ENCODE peak calls at places on chromosomes 16 and 17, in seven cellular contexts. C is SK-N-SH, O is H1, Z is GM12878, G is HepG2, F is K562, M is HCT116. L is an unnamed sample.

GRCh38 chr16:50789757-50790156 is 47.9 kb downstream of the CYLD start:
- DNase-seq in C (no peak), O (no peak), Z (no peak), G (no peak), F (no peak), M (no peak), L (no peak)

GRCh38 chr17:4949321-4950074 is 1.2 kb upstream of the PFN1 start:
- DNase-seq in C (peak), O (no peak), Z (no peak), G (peak), F (peak), M (peak), L (no peak)

GRCh38 chr17:46030752-46031151 is 31.7 kb downstream of the STH start:
- DNase-seq in C (no peak), O (no peak), Z (no peak), G (no peak), F (no peak), M (no peak), L (no peak)

GRCh38 chr16:87032554-87032953 is 284.6 kb downstream of the C16orf95 start:
- DNase-seq in C (no peak), O (no peak), Z (no peak), G (no peak), F (no peak), M (no peak), L (no peak)

GRCh38 chr17:42118545-42118944 is 2.6 kb downstream of the KAT2A start:
- DNase-seq in C (peak), O (no peak), Z (no peak), G (peak), F (peak), M (peak), L (no peak)

GRCh38 chr17:77396610-77397009 is 255.8 kb downstream of the SEC14L1 start:
- DNase-seq in C (no peak), O (no peak), Z (no peak), G (no peak), F (no peak), M (no peak), L (no peak)

GRCh38 chr17:31115168-31115567 is 20.4 kb downstream of the NF1 start:
- DNase-seq in C (no peak), O (no peak), Z (no peak), G (no peak), F (no peak), M (no peak), L (no peak)

GRCh38 chr16:78100162-78100467 is 661 bp downstream of the WWOX start:
- DNase-seq in C (no peak), O (no peak), Z (no peak), G (no peak), F (no peak), M (no peak), L (no peak)

GRCh38 chr17:34669511-34669910 is 90.1 kb downstream of the TMEM132E start:
- DNase-seq in C (no peak), O (no peak), Z (no peak), G (no peak), F (no peak), M (no peak), L (no peak)

GRCh38 chr17:34670618-34671017 is 91.2 kb downstream of the TMEM132E start:
- DNase-seq in C (no peak), O (no peak), Z (no peak), G (no peak), F (no peak), M (no peak), L (no peak)

GRCh38 chr17:34665803-34666763 is 86.7 kb downstream of the TMEM132E start:
- DNase-seq in C (peak), O (no peak), Z (no peak), G (no peak), F (no peak), M (no peak), L (no peak)

GRCh38 chr17:34667656-34668055 is 88.3 kb downstream of the TMEM132E start:
- DNase-seq in C (no peak), O (no peak), Z (no peak), G (no peak), F (no peak), M (no peak), L (no peak)

GRCh38 chr17:34668206-34668605 is 88.8 kb downstream of the TMEM132E start:
- DNase-seq in C (no peak), O (no peak), Z (no peak), G (no peak), F (no peak), M (no peak), L (no peak)
- TF ChIP-seq JUND in C (no peak), O (no peak), Z (no peak), G (no peak), F (no peak), M (no peak), L (no peak)

GRCh38 chr16:24609740-24610420 is 70.5 kb downstream of the RBBP6 start:
- DNase-seq in C (peak), O (no peak), Z (no peak), G (peak), F (peak), M (no peak), L (peak)
- TF ChIP-seq JUND in C (no peak), O (no peak), Z (no peak), G (no peak), F (no peak), M (no peak), L (no peak)

DNA sequence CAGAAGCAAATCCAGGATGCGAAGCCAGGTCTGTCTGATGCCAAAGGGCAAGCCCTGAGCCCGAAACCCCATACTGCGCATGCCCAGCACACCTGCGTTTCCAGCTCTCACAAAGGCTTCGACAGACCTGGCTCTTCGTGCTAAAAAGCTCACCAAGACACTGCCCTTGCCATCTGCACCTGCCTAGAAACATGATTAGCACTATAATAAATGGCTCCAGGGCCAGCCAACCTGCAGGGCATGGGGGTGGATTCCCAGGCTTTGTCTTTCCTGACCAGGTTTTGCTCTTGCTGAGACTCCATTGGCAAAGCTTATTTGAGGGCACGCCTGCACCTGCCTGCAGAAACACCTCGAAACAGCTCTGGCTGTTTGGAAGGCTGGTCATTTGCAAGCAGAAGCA is 14.4 kb upstream of the PLD6 start:
- DNase-seq in C (no peak), O (no peak), Z (no peak), G (no peak), F (no peak), M (no peak), L (no peak)
- TF ChIP-seq JUND in C (no peak), O (no peak), Z (no peak), G (no peak), F (no peak), M (no peak), L (no peak)

GRCh38 chr16:1377406-1378010 is 25.8 kb downstream of the GNPTG start:
- DNase-seq in C (no peak), O (no peak), Z (no peak), G (no peak), F (no peak), M (no peak), L (no peak)
- TF ChIP-seq JUND in C (no peak), O (no peak), Z (no peak), G (no peak), F (no peak), M (no peak), L (no peak)

DNA sequence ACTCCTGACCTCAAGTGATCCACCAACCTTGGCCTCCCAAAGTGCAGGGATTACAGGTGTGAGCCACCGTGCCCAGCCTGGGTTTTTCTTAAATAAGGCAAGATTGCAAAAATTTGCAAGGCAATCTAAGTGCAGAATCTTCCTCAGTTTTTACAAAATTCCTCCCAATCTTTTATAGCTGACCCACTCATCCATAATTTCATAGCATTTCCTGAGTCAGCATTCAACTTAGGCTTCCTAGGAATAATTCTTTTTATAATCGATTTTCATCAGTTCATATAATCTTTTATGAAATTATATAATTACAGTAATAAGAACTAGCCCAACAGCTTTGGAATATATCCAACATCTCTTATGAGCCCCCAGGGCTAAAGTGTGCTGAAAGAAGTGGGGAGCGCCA is 14.9 kb downstream of the COIL start:
- DNase-seq in C (no peak), O (no peak), Z (no peak), G (no peak), F (no peak), M (no peak), L (no peak)
- TF ChIP-seq JUND in C (no peak), O (no peak), Z (no peak), G (no peak), F (no peak), M (no peak), L (no peak)

GRCh38 chr17:43979671-43980070 is 24.8 kb upstream of the NAGS start:
- DNase-seq in C (no peak), O (no peak), Z (no peak), G (no peak), F (no peak), M (no peak), L (no peak)
- TF ChIP-seq JUND in C (no peak), O (no peak), Z (no peak), G (no peak), F (no peak), M (no peak), L (no peak)

DNA sequence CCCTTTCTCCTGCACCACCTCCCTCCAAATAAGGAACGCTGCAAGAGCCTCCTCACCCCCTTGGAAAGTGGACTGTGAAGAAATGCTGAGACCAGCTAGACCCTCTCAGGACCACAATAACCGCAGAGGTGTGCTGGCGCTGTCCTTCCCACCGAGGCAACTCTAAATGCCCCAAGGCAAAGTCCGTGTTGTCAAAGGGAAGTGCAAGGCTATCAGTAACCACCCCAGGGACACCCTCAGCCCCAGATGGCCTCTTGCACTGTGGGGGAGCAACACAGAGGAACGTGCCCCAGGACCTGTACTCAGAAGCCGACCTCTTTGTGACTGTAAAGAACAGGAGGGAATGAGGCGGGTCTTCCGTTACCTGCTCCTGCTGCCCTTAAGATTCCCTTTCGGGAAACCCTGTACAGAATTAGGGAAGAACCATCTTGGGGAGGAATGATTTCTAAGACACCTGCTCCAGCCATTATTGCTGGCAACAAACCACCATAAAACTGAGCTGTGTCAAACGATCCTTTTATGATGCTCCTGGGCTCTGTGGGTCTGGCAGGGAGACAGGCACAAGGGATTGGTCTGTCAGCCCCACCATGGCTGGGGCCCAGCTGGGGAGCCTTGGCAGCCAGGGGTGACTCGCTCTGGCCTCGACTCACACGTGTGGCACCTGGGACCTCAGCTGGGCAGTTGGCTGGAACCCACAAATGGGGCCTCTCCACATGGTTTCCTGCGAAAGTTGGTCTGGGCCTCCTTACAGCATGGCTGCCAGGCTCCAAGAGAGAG is 14.6 kb upstream of the MED9 start:
- DNase-seq in C (no peak), O (no peak), Z (no peak), G (peak), F (no peak), M (no peak), L (no peak)
- TF ChIP-seq JUND in C (no peak), O (no peak), Z (no peak), G (no peak), F (no peak), M (no peak), L (no peak)

DNA sequence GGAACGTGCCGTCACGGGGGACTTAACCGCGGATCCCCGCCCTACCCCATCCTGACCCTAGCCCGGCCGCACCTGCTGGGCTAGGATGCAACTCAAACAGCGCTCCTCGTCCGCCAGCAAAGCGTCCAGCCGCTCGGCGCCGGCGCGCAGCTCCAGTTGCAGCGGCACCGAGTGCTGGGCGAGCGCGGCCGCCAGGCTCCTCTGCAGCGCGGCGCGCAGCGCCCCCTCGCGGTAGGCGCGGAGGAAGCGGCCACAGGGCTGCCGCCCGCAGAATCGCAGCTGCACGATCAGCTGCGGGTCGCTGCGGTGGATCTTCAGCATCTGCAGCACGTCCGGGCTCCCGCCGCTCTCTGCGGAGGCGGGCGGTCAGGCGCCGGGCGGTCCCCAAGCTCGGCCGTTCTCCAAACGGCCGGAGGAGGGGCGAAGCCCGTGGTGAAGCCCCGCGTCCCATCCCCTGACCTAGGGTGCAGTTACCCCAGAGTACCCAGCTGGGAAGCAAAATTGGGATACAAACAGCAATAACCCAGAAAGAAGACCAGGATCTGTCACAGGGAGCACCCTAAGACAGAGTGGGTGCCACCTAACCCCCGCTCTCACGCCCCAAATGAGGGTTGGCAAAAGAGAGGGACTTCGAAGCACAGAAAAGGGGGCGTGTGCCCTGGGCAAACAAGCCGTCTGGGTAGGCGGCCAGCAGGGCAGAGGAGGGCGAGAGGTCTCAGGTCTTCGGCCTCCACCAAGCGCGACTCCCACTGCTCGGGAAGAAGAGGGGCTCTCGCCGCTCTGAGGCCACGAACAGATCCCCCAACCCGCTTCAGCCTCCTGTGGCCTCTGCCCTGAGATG is 4.2 kb downstream of the TRADD start:
- DNase-seq in C (peak), O (no peak), Z (no peak), G (peak), F (peak), M (no peak), L (peak)
- TF ChIP-seq JUND in C (no peak), O (no peak), Z (no peak), G (no peak), F (no peak), M (no peak), L (no peak)

L was measured in T47D.